ENCODE peak calls at places on chromosomes 3 and 15, in four cellular contexts. G is fibroblast of mammary gland, N is right atrium auricular region, B is endodermal cell. Z is an unnamed sample.

GRCh38 chr3:193788189-193788946 is 195.4 kb downstream of the OPA1 start:
- DNase-seq in G (peak), N (peak), B (peak), Z (peak)

GRCh38 chr3:16300881-16301359 is 35.9 kb downstream of the OXNAD1 start:
- DNase-seq in B (no peak), N (no peak), G (no peak), Z (no peak)

GRCh38 chr15:42137461-42138261 is 18.8 kb downstream of the PLA2G4F start:
- DNase-seq in B (peak), G (peak), N (no peak), Z (peak)

GRCh38 chr3:189389346-189389745 is 217.6 kb downstream of the TPRG1 start:
- DNase-seq in B (no peak), N (no peak), G (no peak), Z (no peak)

GRCh38 chr3:37456270-37456708 is 281.9 kb upstream of the LRRFIP2 start:
- DNase-seq in B (peak), G (peak), N (peak), Z (no peak)

GRCh38 chr3:29381595-29381994 is 100.7 kb downstream of the RBMS3 start:
- DNase-seq in N (no peak), B (no peak), G (peak), Z (no peak)

GRCh38 chr3:128550113-128550440 is 57.1 kb upstream of the GATA2 start:
- DNase-seq in G (no peak), N (no peak), B (no peak), Z (no peak)

GRCh38 chr15:23574742-23575141 is 9.3 kb downstream of the MKRN3 start:
- DNase-seq in N (no peak), B (peak), G (no peak), Z (no peak)

GRCh38 chr3:86800116-86800515 is 190.8 kb downstream of the VGLL3 start:
- DNase-seq in N (no peak), B (no peak), G (no peak), Z (no peak)

GRCh38 chr15:95371664-95372063 is 958.8 kb upstream of the NR2F2 start:
- DNase-seq in G (peak), B (no peak), N (no peak), Z (no peak)

GRCh38 chr3:4976109-4976508 is 3.1 kb upstream of the BHLHE40 start:
- DNase-seq in B (peak), N (peak), G (peak), Z (no peak)

GRCh38 chr3:165837058-165837525 is at the start of gene BCHE:
- DNase-seq in G (peak), B (peak), N (no peak), Z (no peak)

DNA sequence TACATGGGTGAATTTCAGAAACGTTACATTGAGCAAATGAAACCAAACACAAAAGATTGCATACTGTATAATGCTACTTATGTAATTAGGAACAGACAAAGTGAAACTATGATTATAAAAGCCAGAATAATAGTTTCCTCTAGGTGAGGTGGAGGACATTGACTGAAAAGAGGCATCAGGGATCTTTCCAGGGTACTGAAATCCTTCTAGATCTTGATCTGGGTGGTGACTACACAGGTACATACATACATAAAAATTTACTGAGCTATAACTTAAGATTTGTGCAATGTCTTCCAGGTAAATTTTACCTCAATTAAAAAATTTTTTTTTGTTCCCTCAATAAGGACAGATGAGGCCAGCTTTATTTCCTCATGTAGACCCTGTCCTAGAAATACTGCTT is 665.6 kb upstream of the UBE2E2 start:
- DNase-seq in G (no peak), B (no peak), N (no peak), Z (no peak)
- TF ChIP-seq CTCF in G (no peak), B (no peak), N (no peak), Z (no peak)

DNA sequence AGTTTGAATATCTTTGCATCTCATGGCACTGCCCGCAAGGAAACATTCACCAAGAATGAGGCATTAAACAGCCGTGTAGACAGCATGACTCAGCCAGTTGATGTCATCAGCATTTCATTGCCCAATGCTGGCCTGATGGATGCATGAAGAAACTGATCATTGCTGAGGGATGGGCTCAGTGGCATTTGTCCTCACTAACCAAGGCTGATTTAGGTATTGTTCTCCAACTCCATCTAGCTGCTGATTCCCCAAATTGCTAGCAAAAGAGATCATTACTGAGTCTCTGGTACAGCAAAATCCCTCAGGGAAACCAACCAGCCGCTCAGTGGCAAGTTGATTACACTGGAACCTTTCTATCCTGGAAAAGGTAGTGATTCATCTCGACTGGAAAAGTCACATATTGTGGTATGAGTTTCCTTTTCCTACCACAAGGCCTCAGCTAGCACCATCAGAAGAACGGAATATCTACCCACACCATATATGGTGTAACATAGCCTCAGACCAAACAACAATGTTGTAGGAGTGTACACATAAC is 186.5 kb upstream of the GAP43 start:
- DNase-seq in B (peak), N (no peak), G (peak), Z (no peak)
- TF ChIP-seq CTCF in B (peak), N (no peak), G (peak), Z (no peak)

GRCh38 chr3:139526146-139526545 is 13.4 kb downstream of the RBP1 start:
- DNase-seq in G (no peak), B (no peak), N (no peak), Z (no peak)
- TF ChIP-seq CTCF in G (no peak), B (no peak), N (no peak), Z (no peak)

GRCh38 chr3:135240426-135240825 is 445.4 kb downstream of the EPHB1 start:
- DNase-seq in G (peak), B (peak), N (no peak), Z (peak)

GRCh38 chr3:135249186-135249585 is 454.1 kb downstream of the EPHB1 start:
- DNase-seq in B (no peak), G (no peak), N (no peak), Z (no peak)

GRCh38 chr3:135242285-135242684 is 447.2 kb downstream of the EPHB1 start:
- DNase-seq in N (no peak), B (peak), G (no peak), Z (no peak)

GRCh38 chr3:135248217-135248616 is 453.2 kb downstream of the EPHB1 start:
- DNase-seq in B (no peak), G (no peak), N (no peak), Z (no peak)

DNA sequence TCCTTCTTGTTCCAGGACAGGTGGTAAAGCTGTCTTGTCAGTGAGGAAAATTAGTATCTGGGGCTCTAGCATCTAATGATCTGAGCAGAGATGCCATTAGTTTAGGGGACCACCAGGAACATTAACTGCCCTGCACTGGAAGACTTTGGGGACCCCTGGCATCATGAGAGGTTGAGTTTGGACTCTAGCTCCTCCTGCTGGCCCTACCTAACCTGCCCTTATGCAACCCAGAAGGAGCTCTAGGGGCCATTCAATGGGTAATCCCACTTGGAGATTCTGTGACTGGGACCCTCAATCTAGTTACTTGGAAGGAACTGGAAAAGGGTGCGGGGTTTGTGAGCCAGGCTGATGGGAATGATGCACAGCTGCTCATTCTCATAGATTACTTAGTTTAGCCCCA is 451.0 kb downstream of the EPHB1 start:
- DNase-seq in N (no peak), G (no peak), B (no peak), Z (no peak)
- TF ChIP-seq CTCF in N (no peak), G (no peak), B (peak), Z (peak)

DNA sequence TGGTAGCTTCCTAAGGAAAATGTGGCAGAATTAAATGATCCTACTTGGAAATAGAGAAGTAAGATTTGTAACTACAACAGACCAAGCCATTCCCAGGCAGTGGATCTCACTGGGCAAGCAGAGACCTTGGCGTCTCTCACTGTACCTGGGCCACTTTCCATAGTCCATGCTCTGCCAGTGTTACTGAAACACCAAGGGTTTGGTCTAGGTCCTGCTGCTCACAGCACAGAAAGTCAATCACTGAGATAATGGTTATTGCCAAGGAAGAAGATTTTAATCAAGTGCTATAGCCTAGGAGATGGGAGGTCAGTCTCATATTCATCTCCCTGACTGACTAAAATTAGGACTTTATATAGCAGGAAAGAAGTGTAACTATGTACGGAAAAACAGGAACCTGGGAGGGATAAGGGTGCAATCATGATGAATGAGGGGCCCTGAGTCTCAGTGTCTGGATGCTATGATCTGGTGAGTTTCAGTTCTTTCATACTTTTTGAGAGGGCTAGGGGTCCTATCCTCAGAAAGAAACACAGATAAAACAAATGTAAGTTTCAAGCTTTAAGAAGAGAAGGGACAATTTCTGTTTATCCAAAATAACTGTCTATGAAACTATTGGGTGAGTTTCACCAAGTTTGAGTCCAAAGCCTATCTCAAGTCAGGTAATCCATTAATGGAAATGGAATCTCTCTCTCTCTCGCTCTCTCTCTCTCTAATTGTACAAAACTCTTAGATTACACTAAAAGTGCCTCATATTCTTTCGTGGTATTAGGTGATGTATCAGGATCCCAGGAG is 20.6 kb downstream of the GPR15 start:
- DNase-seq in G (no peak), N (no peak), B (no peak), Z (no peak)
- TF ChIP-seq CTCF in G (no peak), N (no peak), B (no peak), Z (no peak)

GRCh38 chr3:50327129-50327528 is 894 bp downstream of the TUSC2 start:
- DNase-seq in G (no peak), B (no peak), N (no peak), Z (no peak)
- TF ChIP-seq CTCF in G (no peak), B (no peak), N (no peak), Z (no peak)

GRCh38 chr15:85000937-85001336 is 19.3 kb downstream of the PDE8A start:
- DNase-seq in N (no peak), B (no peak), G (no peak), Z (no peak)
- TF ChIP-seq CTCF in N (no peak), B (no peak), G (no peak), Z (no peak)

GRCh38 chr15:64149424-64150235 is 1.9 kb upstream of the SNX22 start:
- DNase-seq in N (no peak), G (peak), B (peak), Z (no peak)
- TF ChIP-seq CTCF in N (no peak), G (peak), B (peak), Z (peak)

GRCh38 chr15:74799843-74800558 is 12.6 kb upstream of the LMAN1L start:
- DNase-seq in N (peak), G (peak), B (peak), Z (peak)

GRCh38 chr15:74799255-74799842 is 13.3 kb upstream of the LMAN1L start:
- DNase-seq in N (no peak), G (no peak), B (peak), Z (no peak)

GRCh38 chr15:74795961-74796625 is 14.2 kb downstream of the CSK start:
- DNase-seq in N (no peak), B (no peak), G (no peak), Z (no peak)

GRCh38 chr15:74800559-74801094 is 12.0 kb upstream of the LMAN1L start:
- DNase-seq in B (no peak), G (no peak), N (no peak), Z (no peak)

DNA sequence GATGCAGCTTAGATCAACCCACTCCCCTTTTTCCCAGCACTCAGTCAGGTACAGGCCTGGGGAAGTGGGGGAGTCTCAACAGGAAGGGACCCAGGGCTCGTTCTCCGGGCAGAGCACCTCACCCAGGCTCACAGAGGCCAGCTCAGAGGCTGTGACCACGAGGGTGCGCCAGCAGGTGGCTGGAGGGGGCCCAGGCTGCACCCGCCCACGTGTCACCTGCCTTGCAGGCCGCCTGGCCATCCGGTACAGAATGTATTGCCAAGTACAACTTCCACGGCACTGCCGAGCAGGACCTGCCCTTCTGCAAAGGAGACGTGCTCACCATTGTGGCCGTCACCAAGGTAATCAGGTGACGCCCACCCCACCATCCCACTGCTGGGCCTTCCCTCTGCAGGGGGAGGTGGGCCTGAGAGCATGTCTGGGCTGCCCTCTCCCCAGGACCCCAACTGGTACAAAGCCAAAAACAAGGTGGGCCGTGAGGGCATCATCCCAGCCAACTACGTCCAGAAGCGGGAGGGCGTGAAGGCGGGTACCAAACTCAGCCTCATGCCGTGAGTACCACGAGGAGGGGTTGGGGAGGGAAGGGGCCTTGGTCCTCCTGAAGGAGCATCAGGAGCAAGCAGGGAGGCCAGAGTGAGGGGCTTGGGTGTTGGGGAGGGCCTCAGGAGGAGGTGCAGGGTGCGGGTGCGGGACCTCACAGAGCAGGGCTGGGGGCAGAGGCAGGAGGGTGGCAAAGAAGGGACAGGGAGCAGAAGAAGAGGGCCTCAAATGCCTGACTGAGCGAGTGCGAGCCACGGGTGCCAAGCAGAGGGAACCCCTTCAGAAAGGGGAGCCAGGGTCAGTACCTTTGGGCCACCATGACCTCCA is 14.0 kb upstream of the LMAN1L start:
- DNase-seq in G (no peak), N (no peak), B (no peak), Z (peak)
- TF ChIP-seq CTCF in G (no peak), N (no peak), B (no peak), Z (peak)

GRCh38 chr15:50426428-50426827 is 2.2 kb downstream of the USP8 start:
- DNase-seq in N (no peak), G (no peak), B (no peak), Z (no peak)

GRCh38 chr15:50425219-50425618 is 1.0 kb downstream of the USP8 start:
- DNase-seq in N (no peak), G (peak), B (no peak), Z (no peak)

GRCh38 chr15:50435772-50436171 is 11.6 kb downstream of the USP8 start:
- DNase-seq in G (no peak), B (no peak), N (no peak), Z (no peak)

GRCh38 chr15:50431204-50431603 is 7.0 kb downstream of the USP8 start:
- DNase-seq in N (no peak), G (peak), B (no peak), Z (no peak)
- TF ChIP-seq CTCF in N (no peak), G (no peak), B (no peak), Z (no peak)

Z was measured in GM13977.